ENCODE peak calls at places on chromosomes 7 and 10, in eight cellular contexts. One of them, this sample, is unnamed.

GRCh38 chr10:73413108-73413527 is 740 bp downstream of the ANXA7 start:
- DNase-seq in spleen: no peak
- DNase-seq in testis: peak; percentile 47
- DNase-seq in esophagus squamous epithelium: no peak
- DNase-seq in IMR-90: no peak
- DNase-seq in suprapubic skin: no peak
- DNase-seq in tibial nerve: peak; percentile 15
- DNase-seq in H1: no peak
- DNase-seq in this sample: no peak

GRCh38 chr10:78448470-78448869 is 414.8 kb downstream of the RPS24 start:
- DNase-seq in suprapubic skin: no peak
- DNase-seq in spleen: no peak
- DNase-seq in IMR-90: no peak
- DNase-seq in H1: no peak
- DNase-seq in testis: no peak
- DNase-seq in esophagus squamous epithelium: no peak
- DNase-seq in tibial nerve: no peak
- DNase-seq in this sample: no peak

GRCh38 chr7:39734605-39735004 is 111.2 kb downstream of the RALA start:
- DNase-seq in suprapubic skin: no peak
- DNase-seq in IMR-90: no peak
- DNase-seq in H1: no peak
- DNase-seq in tibial nerve: no peak
- DNase-seq in testis: no peak
- DNase-seq in esophagus squamous epithelium: no peak
- DNase-seq in spleen: no peak
- DNase-seq in this sample: no peak

GRCh38 chr7:46015107-46015868 is 94.2 kb upstream of the IGFBP3 start:
- DNase-seq in IMR-90: peak; percentile 26
- DNase-seq in testis: peak; percentile 83
- DNase-seq in suprapubic skin: no peak
- DNase-seq in spleen: no peak
- DNase-seq in H1: peak; percentile 79
- DNase-seq in tibial nerve: no peak
- DNase-seq in esophagus squamous epithelium: no peak
- DNase-seq in this sample: no peak

GRCh38 chr10:114917927-114918672 is 19.9 kb upstream of the TRUB1 start:
- DNase-seq in testis: no peak
- DNase-seq in tibial nerve: no peak
- DNase-seq in suprapubic skin: no peak
- DNase-seq in IMR-90: peak; percentile 37
- DNase-seq in esophagus squamous epithelium: no peak
- DNase-seq in spleen: no peak
- DNase-seq in H1: no peak
- DNase-seq in this sample: no peak

GRCh38 chr7:132998763-132999162 is 83.1 kb downstream of the CHCHD3 start:
- DNase-seq in testis: peak; percentile 19
- DNase-seq in IMR-90: no peak
- DNase-seq in esophagus squamous epithelium: no peak
- DNase-seq in suprapubic skin: no peak
- DNase-seq in H1: no peak
- DNase-seq in spleen: no peak
- DNase-seq in tibial nerve: no peak
- DNase-seq in this sample: no peak

GRCh38 chr7:36951257-36951697 is 227.0 kb upstream of the AOAH start:
- DNase-seq in H1: no peak
- DNase-seq in tibial nerve: no peak
- DNase-seq in suprapubic skin: no peak
- DNase-seq in esophagus squamous epithelium: no peak
- DNase-seq in testis: no peak
- DNase-seq in IMR-90: no peak
- DNase-seq in spleen: no peak
- DNase-seq in this sample: no peak

GRCh38 chr10:28281726-28282325 is 21.0 kb downstream of the MPP7 start:
- DNase-seq in testis: no peak
- DNase-seq in IMR-90: no peak
- DNase-seq in suprapubic skin: no peak
- DNase-seq in H1: no peak
- DNase-seq in esophagus squamous epithelium: no peak
- DNase-seq in spleen: no peak
- DNase-seq in tibial nerve: no peak
- DNase-seq in this sample: no peak

GRCh38 chr7:129517931-129518330 is 15.6 kb downstream of the SMKR1 start:
- DNase-seq in spleen: no peak
- DNase-seq in suprapubic skin: no peak
- DNase-seq in esophagus squamous epithelium: no peak
- DNase-seq in IMR-90: no peak
- DNase-seq in H1: no peak
- DNase-seq in testis: no peak
- DNase-seq in tibial nerve: no peak
- DNase-seq in this sample: no peak

GRCh38 chr10:16437540-16437894 is 707 bp downstream of the PTER start:
- DNase-seq in H1: no peak
- DNase-seq in spleen: no peak
- DNase-seq in testis: no peak
- DNase-seq in esophagus squamous epithelium: no peak
- DNase-seq in IMR-90: no peak
- DNase-seq in tibial nerve: no peak
- DNase-seq in suprapubic skin: no peak
- DNase-seq in this sample: no peak

GRCh38 chr7:80924090-80924489 is 5.2 kb upstream of the SEMA3C start:
- DNase-seq in testis: no peak
- DNase-seq in H1: no peak
- DNase-seq in esophagus squamous epithelium: no peak
- DNase-seq in IMR-90: no peak
- DNase-seq in tibial nerve: no peak
- DNase-seq in spleen: no peak
- DNase-seq in suprapubic skin: no peak
- DNase-seq in this sample: no peak

GRCh38 chr7:156380261-156380660 is 260.3 kb upstream of the RNF32 start:
- DNase-seq in IMR-90: no peak
- DNase-seq in H1: no peak
- DNase-seq in spleen: no peak
- DNase-seq in esophagus squamous epithelium: no peak
- DNase-seq in testis: no peak
- DNase-seq in tibial nerve: no peak
- DNase-seq in suprapubic skin: no peak
- DNase-seq in this sample: no peak

GRCh38 chr10:75508814-75509306 is 77.4 kb downstream of the LRMDA start:
- DNase-seq in spleen: no peak
- DNase-seq in tibial nerve: no peak
- DNase-seq in suprapubic skin: no peak
- DNase-seq in H1: no peak
- DNase-seq in esophagus squamous epithelium: no peak
- DNase-seq in testis: no peak
- DNase-seq in IMR-90: no peak
- DNase-seq in this sample: no peak

GRCh38 chr10:61863981-61864380 is 37.5 kb upstream of the ARID5B start:
- DNase-seq in suprapubic skin: no peak
- DNase-seq in H1: no peak
- DNase-seq in IMR-90: no peak
- DNase-seq in esophagus squamous epithelium: no peak
- DNase-seq in tibial nerve: no peak
- DNase-seq in testis: no peak
- DNase-seq in spleen: no peak
- DNase-seq in this sample: no peak

DNA sequence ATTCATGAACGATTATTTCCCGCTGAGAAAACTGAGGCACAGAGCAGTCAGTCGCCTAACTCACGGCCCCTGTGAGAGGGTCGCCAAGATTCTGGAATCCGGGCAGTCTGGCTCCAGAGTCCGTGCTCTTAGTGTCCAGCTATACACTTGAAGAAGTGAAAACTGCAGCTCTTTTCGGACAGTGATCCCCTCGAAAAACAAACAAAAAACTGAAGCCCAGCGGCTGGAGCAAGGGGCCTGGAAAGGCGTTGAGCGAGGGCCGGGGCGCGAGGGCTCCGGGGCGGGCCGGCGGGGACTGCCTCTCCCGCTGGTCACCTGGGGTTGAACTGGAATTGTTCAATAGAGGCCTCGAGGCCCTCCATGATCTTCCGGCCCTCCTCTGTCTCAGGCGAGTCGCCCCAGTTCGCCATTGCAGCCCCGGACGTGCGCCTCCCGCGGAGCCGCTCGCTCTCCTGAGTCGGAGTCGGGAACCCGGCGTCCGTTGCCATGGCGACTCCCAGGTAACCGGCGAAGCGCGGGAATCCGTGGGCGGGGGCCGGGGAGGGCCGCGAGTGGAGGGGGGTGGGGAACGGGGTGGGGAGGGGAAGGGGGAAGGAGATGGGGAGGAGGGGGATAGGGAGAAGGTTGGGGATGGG is 889 bp downstream of the C10orf67 start:
- DNase-seq in IMR-90: peak; percentile 30
- DNase-seq in esophagus squamous epithelium: no peak
- DNase-seq in testis: peak; percentile 78
- DNase-seq in H1: peak; percentile 89
- DNase-seq in tibial nerve: no peak
- DNase-seq in spleen: peak; percentile 82
- DNase-seq in suprapubic skin: no peak
- DNase-seq in this sample: no peak
- H3K27ac ChIP-seq in IMR-90: peak overlapping the region; percentile 5
- H3K27ac ChIP-seq in esophagus squamous epithelium: peak overlapping the region; percentile 11
- H3K27ac ChIP-seq in testis: no peak overlapping the region
- H3K27ac ChIP-seq in H1: no peak overlapping the region
- H3K27ac ChIP-seq in tibial nerve: peak overlapping the region; percentile 66
- H3K27ac ChIP-seq in spleen: no peak overlapping the region
- H3K27ac ChIP-seq in suprapubic skin: no peak overlapping the region
- H3K27ac ChIP-seq in this sample: no peak overlapping the region

DNA sequence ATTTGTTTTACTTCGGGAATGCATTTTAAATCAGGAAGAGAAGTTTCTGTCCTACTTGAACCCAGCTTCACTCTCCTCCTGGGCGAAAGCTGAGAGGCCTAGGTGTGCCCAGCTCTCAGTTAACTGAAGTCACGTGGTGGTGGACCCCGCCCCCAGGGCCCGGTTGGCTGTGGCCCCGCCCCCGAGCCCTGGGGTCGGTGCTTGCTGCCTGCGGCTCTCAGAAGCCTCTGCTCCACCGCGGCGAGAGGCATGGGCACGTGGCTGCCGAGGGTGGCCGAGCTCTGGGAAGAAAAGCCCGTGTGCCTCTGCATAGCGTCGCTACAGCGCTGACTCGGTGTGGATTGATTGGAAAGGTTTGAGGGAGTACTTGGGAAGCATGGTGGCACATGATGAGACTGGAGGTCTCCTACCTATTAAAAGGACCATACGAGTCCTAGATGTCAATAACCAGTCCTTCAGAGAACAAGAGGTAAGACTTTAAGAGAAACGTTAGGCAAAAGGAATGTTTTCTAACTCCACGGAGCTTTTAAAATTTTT is 34.1 kb downstream of the NET1 start:
- DNase-seq in spleen: peak; percentile 95
- DNase-seq in tibial nerve: peak; percentile 94
- DNase-seq in esophagus squamous epithelium: peak; percentile 41
- DNase-seq in IMR-90: peak; percentile 84
- DNase-seq in testis: peak; percentile 97
- DNase-seq in suprapubic skin: peak; percentile 95
- DNase-seq in H1: peak; percentile 97
- DNase-seq in this sample: no peak
- TF ChIP-seq POLR2A in spleen: peak; percentile 50
- TF ChIP-seq POLR2A in tibial nerve: peak; percentile 58
- TF ChIP-seq POLR2A in esophagus squamous epithelium: peak; percentile 90
- TF ChIP-seq POLR2A in IMR-90: peak; percentile 98
- TF ChIP-seq POLR2A in testis: peak; percentile 65
- TF ChIP-seq POLR2A in suprapubic skin: no peak
- TF ChIP-seq POLR2A in H1: peak; percentile 93
- TF ChIP-seq POLR2A in this sample: peak; percentile 78

GRCh38 chr10:132406750-132407149 is 9.8 kb downstream of the PWWP2B start:
- DNase-seq in spleen: no peak
- DNase-seq in IMR-90: no peak
- DNase-seq in tibial nerve: no peak
- DNase-seq in H1: no peak
- DNase-seq in testis: no peak
- DNase-seq in suprapubic skin: no peak
- DNase-seq in esophagus squamous epithelium: no peak
- DNase-seq in this sample: no peak

GRCh38 chr10:132405463-132405991 is 8.5 kb downstream of the PWWP2B start:
- DNase-seq in tibial nerve: no peak
- DNase-seq in testis: no peak
- DNase-seq in spleen: peak; percentile 78
- DNase-seq in IMR-90: no peak
- DNase-seq in suprapubic skin: no peak
- DNase-seq in esophagus squamous epithelium: no peak
- DNase-seq in H1: no peak
- DNase-seq in this sample: no peak

GRCh38 chr10:132407243-132407746 is 10.3 kb downstream of the PWWP2B start:
- DNase-seq in suprapubic skin: no peak
- DNase-seq in H1: no peak
- DNase-seq in testis: peak; percentile 92
- DNase-seq in IMR-90: no peak
- DNase-seq in esophagus squamous epithelium: no peak
- DNase-seq in spleen: no peak
- DNase-seq in tibial nerve: no peak
- DNase-seq in this sample: no peak

GRCh38 chr10:132404911-132405462 is 8.0 kb downstream of the PWWP2B start:
- DNase-seq in suprapubic skin: no peak
- DNase-seq in tibial nerve: no peak
- DNase-seq in H1: peak; percentile 84
- DNase-seq in esophagus squamous epithelium: no peak
- DNase-seq in spleen: peak; percentile 76
- DNase-seq in IMR-90: no peak
- DNase-seq in testis: no peak
- DNase-seq in this sample: no peak

DNA sequence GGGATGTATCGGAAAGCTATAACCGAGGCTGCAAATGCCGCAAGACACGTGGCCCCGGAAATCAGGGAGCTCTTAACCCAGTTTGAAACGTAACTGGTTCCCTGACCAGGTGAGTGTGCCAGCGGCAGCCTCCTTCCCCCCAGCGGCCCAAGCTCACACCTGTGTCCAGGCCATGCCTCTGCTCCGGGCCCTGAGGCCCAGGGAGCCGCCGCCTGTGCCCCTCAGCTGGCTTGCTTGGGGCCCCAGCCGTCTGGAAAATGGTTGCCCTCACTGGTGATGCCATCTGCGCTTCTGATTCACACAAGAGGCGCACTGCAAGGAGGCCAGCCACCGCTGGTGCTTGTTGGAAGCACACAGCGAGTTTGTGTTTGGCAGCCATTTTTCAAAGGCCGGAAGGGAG is 9.2 kb downstream of the PWWP2B start:
- DNase-seq in tibial nerve: no peak
- DNase-seq in testis: no peak
- DNase-seq in suprapubic skin: no peak
- DNase-seq in IMR-90: no peak
- DNase-seq in H1: no peak
- DNase-seq in spleen: no peak
- DNase-seq in esophagus squamous epithelium: no peak
- DNase-seq in this sample: no peak
- H3K27ac ChIP-seq in tibial nerve: no peak overlapping the region
- H3K27ac ChIP-seq in testis: peak overlapping the region; percentile 91
- H3K27ac ChIP-seq in suprapubic skin: peak overlapping the region; percentile 89
- H3K27ac ChIP-seq in IMR-90: no peak overlapping the region
- H3K27ac ChIP-seq in H1: peak overlapping the region; percentile 31
- H3K27ac ChIP-seq in spleen: peak overlapping the region; percentile 90
- H3K27ac ChIP-seq in esophagus squamous epithelium: peak overlapping the region; percentile 95
- H3K27ac ChIP-seq in this sample: no peak overlapping the region

DNA sequence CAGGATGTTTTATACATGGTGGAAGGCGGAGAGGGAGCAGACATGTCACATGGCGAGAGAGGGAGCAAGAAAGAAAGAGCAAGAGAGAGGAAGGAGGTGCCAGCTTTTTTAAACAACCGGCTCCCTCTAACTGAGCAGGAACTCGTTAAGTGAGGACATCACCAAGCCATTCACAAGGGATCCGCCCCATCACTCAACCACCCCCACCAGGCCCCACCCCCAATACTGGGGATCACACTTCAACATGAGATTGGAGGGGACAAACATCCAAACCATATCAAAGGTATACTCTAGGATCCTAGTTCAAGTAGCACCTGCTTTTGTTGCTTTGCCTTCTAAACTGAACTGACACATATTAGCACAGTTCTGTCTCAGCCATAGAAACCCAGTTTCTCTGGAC is 141.9 kb upstream of the KLF14 start:
- DNase-seq in tibial nerve: no peak
- DNase-seq in spleen: no peak
- DNase-seq in esophagus squamous epithelium: no peak
- DNase-seq in IMR-90: peak; percentile 8
- DNase-seq in suprapubic skin: no peak
- DNase-seq in H1: no peak
- DNase-seq in testis: no peak
- DNase-seq in this sample: no peak
- TF ChIP-seq POLR2A in tibial nerve: no peak
- TF ChIP-seq POLR2A in spleen: no peak
- TF ChIP-seq POLR2A in esophagus squamous epithelium: no peak
- TF ChIP-seq POLR2A in IMR-90: no peak
- TF ChIP-seq POLR2A in suprapubic skin: no peak
- TF ChIP-seq POLR2A in H1: no peak
- TF ChIP-seq POLR2A in testis: no peak
- TF ChIP-seq POLR2A in this sample: no peak